ENCODE peak calls at places on chromosomes 11 and 22, in eight cellular contexts. H, U, I, C, L, P, B and Y are unnamed samples.

GRCh38 chr11:68342459-68343158 is 30.2 kb downstream of the LRP5 start:
- DNase-seq in H (no peak), U (no peak), I (no peak), C (no peak), L (no peak), P (no peak), B (no peak), Y (no peak)

GRCh38 chr11:130840683-130841082 is 75.6 kb downstream of the SNX19 start:
- DNase-seq in H (no peak), U (no peak), I (no peak), C (no peak), L (no peak), P (no peak), B (no peak), Y (no peak)

GRCh38 chr11:84866922-84867321 is 760.2 kb downstream of the DLG2 start:
- DNase-seq in H (no peak), U (no peak), I (no peak), C (no peak), L (no peak), P (no peak), B (no peak), Y (no peak)

GRCh38 chr11:6443269-6444003 is 2.6 kb upstream of the HPX start:
- DNase-seq in H (peak), U (peak), I (peak), C (peak), L (peak), P (no peak), B (peak), Y (no peak)

GRCh38 chr11:129117595-129118350 is 74.4 kb downstream of the ARHGAP32 start:
- DNase-seq in H (peak), U (peak), I (peak), C (peak), L (peak), P (no peak), B (peak), Y (no peak)

GRCh38 chr11:76321820-76322524 is 59.0 kb downstream of the THAP12 start:
- DNase-seq in H (no peak), U (no peak), I (peak), C (no peak), L (no peak), P (no peak), B (no peak), Y (no peak)

GRCh38 chr22:47292546-47293320 is 530.3 kb downstream of the TBC1D22A start:
- DNase-seq in H (no peak), U (peak), I (no peak), C (no peak), L (peak), P (no peak), B (no peak), Y (no peak)

GRCh38 chr11:35178862-35179261 is 39.9 kb downstream of the CD44 start:
- DNase-seq in H (no peak), U (no peak), I (no peak), C (no peak), L (peak), P (no peak), B (no peak), Y (no peak)

GRCh38 chr22:25111579-25112517 is 87.8 kb upstream of the CRYBB3 start:
- DNase-seq in H (no peak), U (no peak), I (peak), C (no peak), L (peak), P (no peak), B (peak), Y (no peak)

GRCh38 chr22:29813563-29813962 is 24.5 kb downstream of the ASCC2 start:
- DNase-seq in H (no peak), U (no peak), I (no peak), C (no peak), L (peak), P (no peak), B (no peak), Y (no peak)

GRCh38 chr22:50340157-50340879 is 2.8 kb upstream of the PPP6R2 start:
- DNase-seq in H (no peak), U (no peak), I (no peak), C (peak), L (no peak), P (no peak), B (no peak), Y (no peak)

GRCh38 chr11:29959488-29959887 is 57.3 kb downstream of the KCNA4 start:
- DNase-seq in H (no peak), U (no peak), I (no peak), C (no peak), L (no peak), P (no peak), B (no peak), Y (no peak)

GRCh38 chr11:63609536-63609935 is 4.7 kb downstream of the PLAAT3 start:
- DNase-seq in H (no peak), U (no peak), I (no peak), C (no peak), L (no peak), P (no peak), B (no peak), Y (no peak)

GRCh38 chr11:63277345-63277943 is 34.0 kb upstream of the SLC22A25 start:
- DNase-seq in H (no peak), U (no peak), I (no peak), C (no peak), L (no peak), P (no peak), B (no peak), Y (no peak)

GRCh38 chr22:30235687-30236170 is 10.8 kb downstream of the LIF start:
- DNase-seq in H (no peak), U (no peak), I (no peak), C (no peak), L (peak), P (no peak), B (no peak), Y (peak)

GRCh38 chr11:112320668-112321067 is 60.0 kb upstream of the PLET1 start:
- DNase-seq in H (no peak), U (peak), I (peak), C (peak), L (peak), P (no peak), B (no peak), Y (no peak)

GRCh38 chr11:11519184-11519583 is 102.6 kb downstream of the GALNT18 start:
- DNase-seq in H (no peak), U (no peak), I (no peak), C (peak), L (no peak), P (no peak), B (no peak), Y (no peak)

GRCh38 chr11:85779956-85780640 is 30.8 kb downstream of the SYTL2 start:
- DNase-seq in H (no peak), U (no peak), I (no peak), C (no peak), L (no peak), P (no peak), B (no peak), Y (no peak)

GRCh38 chr22:21041937-21042336 is 3.8 kb upstream of the LRRC74B start:
- DNase-seq in H (no peak), U (no peak), I (no peak), C (no peak), L (peak), P (no peak), B (no peak), Y (peak)

GRCh38 chr11:123490527-123490926 is 60.5 kb downstream of the GRAMD1B start:
- DNase-seq in H (no peak), U (no peak), I (no peak), C (no peak), L (no peak), P (no peak), B (no peak), Y (no peak)

GRCh38 chr22:47794851-47795250 is 1032.4 kb downstream of the TBC1D22A start:
- DNase-seq in H (no peak), U (no peak), I (no peak), C (no peak), L (no peak), P (no peak), B (no peak), Y (no peak)

GRCh38 chr11:75558939-75559843 is 2.9 kb upstream of the SERPINH1 start:
- DNase-seq in H (no peak), U (peak), I (no peak), C (no peak), L (peak), P (no peak), B (peak), Y (no peak)

GRCh38 chr11:63613517-63614135 is 607 bp downstream of the PLAAT3 start:
- DNase-seq in H (peak), U (peak), I (peak), C (peak), L (no peak), P (peak), B (peak), Y (no peak)

GRCh38 chr22:28560005-28560742 is 119.5 kb downstream of the TTC28 start:
- DNase-seq in H (no peak), U (no peak), I (no peak), C (no peak), L (peak), P (no peak), B (no peak), Y (no peak)

GRCh38 chr22:50723991-50724390 is 14.0 kb upstream of the ACR start:
- DNase-seq in H (no peak), U (no peak), I (no peak), C (no peak), L (no peak), P (no peak), B (no peak), Y (no peak)

GRCh38 chr22:41725510-41726110 is 26.3 kb downstream of the MEI1 start:
- DNase-seq in H (no peak), U (no peak), I (no peak), C (peak), L (peak), P (no peak), B (no peak), Y (peak)

GRCh38 chr11:69624293-69624692 is 16.7 kb upstream of the CCND1 start:
- DNase-seq in H (no peak), U (no peak), I (no peak), C (no peak), L (no peak), P (no peak), B (no peak), Y (no peak)

GRCh38 chr11:66912963-66913362 is 45.2 kb downstream of the PC start:
- DNase-seq in H (no peak), U (no peak), I (no peak), C (no peak), L (no peak), P (no peak), B (no peak), Y (no peak)

GRCh38 chr11:76911415-76911808 is 50.7 kb downstream of the ACER3 start:
- DNase-seq in H (no peak), U (no peak), I (no peak), C (no peak), L (no peak), P (no peak), B (no peak), Y (no peak)